ENCODE peak calls at places on chromosomes 3 and 15, in six cellular contexts. L is GM12891, R is HepG2, J is K562, A is H1, U is GM12878. Q is an unnamed sample.
A peak's percentile ranks its signal among the peaks of the same experiment; 100 is the strongest.

GRCh38 chr3:11692251-11692813 is 48.6 kb upstream of the VGLL4 start:
- DNase-seq in L (no peak), R (no peak), J (no peak), A (no peak), U (no peak), Q (no peak)

GRCh38 chr15:88736204-88736603 is 67.0 kb upstream of the ACAN start:
- DNase-seq in L (no peak), R (no peak), J (no peak), A (no peak), U (no peak), Q (no peak)

GRCh38 chr15:70043590-70043989 is 54.1 kb downstream of the TLE3 start:
- DNase-seq in L (no peak), R (no peak), J (no peak), A (no peak), U (no peak), Q (no peak)

GRCh38 chr15:75172168-75172841 is 29.4 kb upstream of the C15orf39 start:
- DNase-seq in L (no peak), R (no peak), J (no peak), A (no peak), U (no peak), Q (no peak)

GRCh38 chr15:74746389-74746788 is 2.3 kb upstream of the CYP1A2 start:
- DNase-seq in L (no peak), R (no peak), J (no peak), A (no peak), U (no peak), Q (no peak)

GRCh38 chr15:36951747-36952247 is 148.6 kb downstream of the MEIS2 start:
- DNase-seq in L (no peak), R (no peak), J (peak; percentile 8), A (no peak), U (no peak), Q (no peak)

GRCh38 chr3:193851416-193851815 is 258.4 kb downstream of the OPA1 start:
- DNase-seq in L (no peak), R (no peak), J (peak; percentile 35), A (no peak), U (no peak), Q (no peak)

GRCh38 chr3:162400697-162401096 is 904.1 kb downstream of the OTOL1 start:
- DNase-seq in L (no peak), R (no peak), J (no peak), A (no peak), U (no peak), Q (no peak)

GRCh38 chr3:171640520-171641412 is 169.5 kb downstream of the PLD1 start:
- DNase-seq in L (no peak), R (peak; percentile 25), J (no peak), A (no peak), U (no peak), Q (no peak)

GRCh38 chr15:101538996-101539395 is 49.5 kb upstream of the PCSK6 start:
- DNase-seq in L (no peak), R (no peak), J (no peak), A (peak; percentile 14), U (no peak), Q (no peak)

GRCh38 chr15:31352283-31352880 is 25.7 kb downstream of the KLF13 start:
- DNase-seq in L (no peak), R (no peak), J (no peak), A (no peak), U (no peak), Q (no peak)

GRCh38 chr3:15654891-15655290 is 53.3 kb downstream of the BTD start:
- DNase-seq in L (no peak), R (no peak), J (no peak), A (no peak), U (no peak), Q (no peak)

GRCh38 chr3:39809181-39809994 is at the start of gene MYRIP:
- DNase-seq in L (peak; percentile 34), R (peak; percentile 32), J (peak; percentile 99), A (peak; percentile 78), U (no peak), Q (peak; percentile 38)
- TF ChIP-seq POLR2AphosphoS5 in L (no peak), R (no peak), J (no peak), A (no peak), U (no peak), Q (no peak)

DNA sequence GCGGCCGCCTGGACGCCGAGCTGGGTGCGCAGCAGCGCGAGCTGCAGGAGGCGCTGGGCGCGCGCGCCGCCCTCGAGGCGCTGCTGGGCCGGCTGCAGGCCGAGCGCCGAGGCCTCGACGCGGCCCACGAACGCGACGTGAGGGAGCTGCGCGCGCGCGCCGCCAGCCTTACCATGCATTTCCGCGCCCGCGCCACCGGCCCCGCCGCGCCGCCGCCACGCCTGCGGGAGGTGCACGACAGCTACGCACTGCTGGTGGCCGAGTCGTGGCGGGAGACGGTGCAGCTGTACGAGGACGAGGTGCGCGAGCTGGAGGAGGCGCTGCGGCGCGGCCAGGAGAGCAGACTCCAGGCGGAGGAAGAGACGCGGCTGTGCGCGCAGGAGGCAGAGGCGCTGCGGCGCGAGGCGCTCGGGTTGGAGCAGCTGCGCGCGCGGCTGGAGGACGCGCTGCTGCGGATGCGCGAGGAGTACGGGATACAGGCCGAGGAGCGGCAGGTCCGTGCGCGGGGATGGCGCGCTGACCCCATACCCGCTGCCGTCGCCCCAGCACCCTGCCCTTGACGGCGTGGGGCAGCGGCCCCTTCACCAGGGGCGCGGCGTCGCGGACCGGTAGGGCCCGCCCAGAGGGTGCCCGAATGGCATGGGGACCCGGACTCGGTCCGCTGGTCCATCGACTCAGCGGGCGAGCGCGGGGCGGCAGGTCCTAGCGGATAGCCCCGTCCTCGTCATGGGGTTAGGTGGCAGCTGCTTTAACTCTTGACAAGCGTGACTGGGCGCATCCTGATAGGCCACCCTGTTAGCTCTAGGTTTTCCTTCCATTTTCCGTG is 849 bp downstream of the SYNM start:
- DNase-seq in L (peak; percentile 53), R (no peak), J (no peak), A (peak; percentile 78), U (no peak), Q (no peak)
- TF ChIP-seq TAF1 in L (no peak), R (no peak), J (no peak), A (no peak), U (no peak), Q (no peak)

GRCh38 chr3:48433472-48434118 is 3.7 kb upstream of the PLXNB1 start:
- DNase-seq in L (no peak), R (peak; percentile 79), J (no peak), A (no peak), U (no peak), Q (no peak)
- TF ChIP-seq POLR2A in L (no peak), R (no peak), J (no peak), A (no peak), U (no peak), Q (no peak)

DNA sequence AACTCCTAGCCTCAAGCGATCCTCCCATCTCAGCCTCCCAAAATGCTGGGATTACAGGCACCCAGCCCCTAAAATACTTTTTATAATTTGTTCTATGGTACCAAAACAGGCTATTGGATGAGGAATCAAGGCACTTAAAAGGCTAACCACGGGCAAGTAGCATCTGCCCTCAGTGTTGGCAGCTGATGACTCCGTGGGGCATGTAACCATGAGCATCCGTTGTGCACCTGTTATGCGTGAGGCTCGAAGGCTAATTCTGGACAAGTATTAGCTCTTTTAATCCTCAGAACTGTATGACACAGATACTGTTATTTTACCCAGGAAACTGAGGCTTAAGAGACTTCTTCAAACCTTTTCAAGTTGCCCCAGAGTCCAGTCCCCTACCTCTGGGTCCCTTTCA is 10.2 kb downstream of the WDR73 start:
- DNase-seq in L (no peak), R (no peak), J (no peak), A (no peak), U (no peak), Q (no peak)
- TF ChIP-seq POLR2AphosphoS5 in L (no peak), R (no peak), J (no peak), A (peak; percentile 32), U (no peak), Q (no peak)

GRCh38 chr15:65914371-65914770 is 45.1 kb downstream of the RAB11A start:
- DNase-seq in L (no peak), R (no peak), J (no peak), A (no peak), U (no peak), Q (no peak)

GRCh38 chr15:65916041-65916663 is 46.9 kb downstream of the RAB11A start:
- DNase-seq in L (no peak), R (no peak), J (no peak), A (no peak), U (no peak), Q (no peak)

GRCh38 chr15:65912235-65912634 is 42.9 kb downstream of the RAB11A start:
- DNase-seq in L (no peak), R (no peak), J (no peak), A (no peak), U (no peak), Q (no peak)

GRCh38 chr15:65914981-65915925 is 46.0 kb downstream of the RAB11A start:
- DNase-seq in L (no peak), R (no peak), J (no peak), A (no peak), U (no peak), Q (no peak)

GRCh38 chr15:65913631-65914199 is 44.4 kb downstream of the RAB11A start:
- DNase-seq in L (no peak), R (no peak), J (no peak), A (no peak), U (no peak), Q (no peak)
- TF ChIP-seq TAF1 in L (no peak), R (no peak), J (no peak), A (no peak), U (no peak), Q (no peak)